ENCODE peak calls at places on chromosomes 12 and 14, in five cellular contexts. W is uterus, F is colonic mucosa, P is lung, R is pancreas. A is an unnamed sample. For H3K4me1, the result is how much of the 10 kb centered on the place peaks cover.

GRCh38 chr12:124130717-124131670 is 158.0 kb downstream of the ZNF664 start:
- DNase-seq in W (no peak), P (no peak), F (peak), R (no peak), A (no peak)

GRCh38 chr12:1162083-1162760 is 171.2 kb downstream of the ERC1 start:
- DNase-seq in W (no peak), R (no peak), P (no peak), F (no peak), A (no peak)

GRCh38 chr12:97148941-97149559 is 242.0 kb downstream of the NEDD1 start:
- DNase-seq in F (peak), P (peak), R (peak), W (no peak), A (peak)

GRCh38 chr12:99427104-99427503 is 220.4 kb upstream of the GARIN6 start:
- DNase-seq in P (no peak), F (no peak), W (no peak), R (no peak), A (no peak)

GRCh38 chr14:68397827-68398226 is 395.0 kb downstream of the ZFP36L1 start:
- DNase-seq in P (no peak), F (no peak), W (peak), R (no peak), A (no peak)

GRCh38 chr12:9851050-9851449 is 18.1 kb downstream of the CLEC2B start:
- DNase-seq in W (no peak), F (no peak), P (no peak), R (no peak), A (no peak)

GRCh38 chr14:29548948-29549370 is 378.7 kb downstream of the PRKD1 start:
- DNase-seq in F (no peak), P (no peak), W (no peak), R (no peak), A (no peak)

GRCh38 chr14:60724080-60724618 is at the start of gene SIX4:
- DNase-seq in W (peak), R (peak), F (peak), P (peak), A (peak)

GRCh38 chr12:120678572-120678971 is 8.4 kb upstream of the MLEC start:
- DNase-seq in F (no peak), W (no peak), P (no peak), R (no peak), A (no peak)

GRCh38 chr12:78584695-78585094 is 279.9 kb upstream of the SYT1 start:
- DNase-seq in R (no peak), W (no peak), P (no peak), F (no peak), A (no peak)

GRCh38 chr14:74144789-74145188 is 60.0 kb downstream of the LIN52 start:
- DNase-seq in R (no peak), P (no peak), W (no peak), F (no peak), A (no peak)

GRCh38 chr14:64447890-64448667 is 17.2 kb upstream of the AKAP5 start:
- DNase-seq in F (no peak), P (no peak), R (no peak), W (no peak), A (no peak)

GRCh38 chr12:132014915-132015280 is 65.2 kb downstream of the EP400 start:
- DNase-seq in F (no peak), P (no peak), R (no peak), W (no peak), A (no peak)

GRCh38 chr14:80792756-80793155 is 148.8 kb downstream of the CEP128 start:
- DNase-seq in W (no peak), F (no peak), R (no peak), P (no peak), A (no peak)

GRCh38 chr12:85866929-85867776 is 6.9 kb upstream of the NTS start:
- DNase-seq in R (no peak), W (peak), P (peak), F (peak), A (no peak)

GRCh38 chr12:131892711-131893604 is 1.5 kb upstream of the ULK1 start:
- DNase-seq in F (no peak), P (no peak), R (no peak), W (no peak), A (peak)

GRCh38 chr12:80792861-80793260 is 76.1 kb downstream of the MYF5 start:
- DNase-seq in W (no peak), F (no peak), R (no peak), P (no peak), A (no peak)

DNA sequence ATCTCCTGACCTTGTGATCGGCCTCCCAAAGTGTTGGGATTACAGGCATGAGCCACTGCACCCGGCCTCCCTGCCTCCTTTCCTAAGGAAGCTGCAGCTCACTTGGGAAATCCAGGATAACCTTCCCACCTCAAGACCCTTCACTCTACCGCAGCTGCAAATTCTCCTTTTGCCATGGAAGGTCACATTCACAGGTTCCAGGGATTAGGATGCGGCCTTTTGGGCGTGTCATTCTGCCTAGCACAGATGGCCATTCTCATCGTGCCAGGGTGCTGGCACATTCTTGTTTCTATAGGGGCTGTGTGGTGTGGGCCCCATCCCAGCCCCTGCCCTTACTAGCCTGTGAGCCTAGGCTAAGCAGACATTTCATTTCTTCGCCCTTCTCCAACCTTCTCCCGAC is 219.9 kb downstream of the CHST11 start:
- DNase-seq in W (no peak), P (no peak), F (no peak), R (no peak), A (no peak)
- H3K4me1 ChIP-seq in W (under half), P (under half), F (under half), R (under half), A (under half)

GRCh38 chr12:67268896-67269631 is at the start of gene CAND1:
- DNase-seq in R (peak), F (peak), W (peak), P (peak), A (peak)
- TF ChIP-seq CTCF in R (no peak), F (no peak), W (peak), P (no peak), A (no peak)

DNA sequence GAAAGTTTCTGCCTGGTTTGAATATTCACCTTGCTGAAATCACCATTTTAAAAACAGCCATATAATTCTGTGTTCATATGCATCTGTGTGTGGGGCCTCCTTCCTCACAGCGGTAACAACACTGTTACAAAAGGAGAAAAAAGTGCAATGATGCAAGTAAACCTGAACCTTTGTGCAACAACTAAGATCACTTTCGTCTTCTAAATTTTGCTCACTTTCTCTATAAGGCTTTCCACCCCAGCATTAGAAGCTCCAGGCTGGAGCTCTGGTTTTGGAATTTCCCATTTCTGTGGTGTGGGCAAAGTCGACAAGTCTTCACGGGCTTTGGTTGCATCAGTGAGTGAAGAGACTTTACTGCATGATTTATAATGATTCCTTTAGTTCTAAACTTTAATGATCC is 18.4 kb downstream of the FGD6 start:
- DNase-seq in P (no peak), F (no peak), W (no peak), R (no peak), A (no peak)
- H3K27ac ChIP-seq in P (no peak), F (no peak), W (no peak), R (no peak), A (no peak)

GRCh38 chr12:46365951-46366379 is 6.6 kb downstream of the SLC38A2 start:
- DNase-seq in W (no peak), P (no peak), R (no peak), F (no peak), A (no peak)
- H3K4me1 ChIP-seq in W (under half), P (under half), R (half or more), F (under half), A (under half)

GRCh38 chr14:103607039-103607668 is 21.9 kb upstream of the KLC1 start:
- DNase-seq in F (peak), R (no peak), W (peak), P (peak), A (peak)
- TF ChIP-seq CTCF in F (no peak), R (no peak), W (peak), P (peak), A (no peak)

GRCh38 chr12:56900583-56900982 is 33.6 kb downstream of the SDR9C7 start:
- DNase-seq in P (no peak), F (no peak), W (no peak), R (no peak), A (no peak)
- H3K27ac ChIP-seq in P (no peak), F (no peak), W (no peak), R (no peak), A (no peak)

DNA sequence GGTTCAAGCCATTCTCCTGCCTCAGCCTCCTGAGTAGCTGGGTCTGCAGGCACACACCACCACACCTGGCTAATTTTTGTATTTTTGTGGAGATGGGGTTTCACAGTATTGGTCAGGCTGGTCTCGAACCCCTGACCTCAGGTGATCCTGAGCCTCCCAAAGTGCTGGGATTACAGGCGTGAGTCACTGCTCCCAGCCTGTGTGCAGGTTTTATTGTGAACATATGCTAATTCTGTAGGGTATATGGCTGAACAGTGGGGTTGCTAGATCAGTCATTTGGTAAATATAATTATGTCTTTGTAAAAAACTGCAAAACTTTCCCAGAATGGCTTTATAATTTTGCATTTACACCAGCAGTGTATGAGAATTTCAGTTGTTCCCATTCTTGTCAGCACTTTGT is 85.9 kb downstream of the RCOR1 start:
- DNase-seq in F (no peak), W (no peak), P (no peak), R (no peak), A (no peak)
- H3K4me1 ChIP-seq in F (under half), W (under half), P (under half), R (under half), A (under half)

GRCh38 chr12:57127101-57127709 is 1.1 kb upstream of the LRP1 start:
- DNase-seq in P (peak), W (peak), F (peak), R (peak), A (peak)
- TF ChIP-seq CTCF in P (peak), W (peak), F (peak), R (no peak), A (no peak)

DNA sequence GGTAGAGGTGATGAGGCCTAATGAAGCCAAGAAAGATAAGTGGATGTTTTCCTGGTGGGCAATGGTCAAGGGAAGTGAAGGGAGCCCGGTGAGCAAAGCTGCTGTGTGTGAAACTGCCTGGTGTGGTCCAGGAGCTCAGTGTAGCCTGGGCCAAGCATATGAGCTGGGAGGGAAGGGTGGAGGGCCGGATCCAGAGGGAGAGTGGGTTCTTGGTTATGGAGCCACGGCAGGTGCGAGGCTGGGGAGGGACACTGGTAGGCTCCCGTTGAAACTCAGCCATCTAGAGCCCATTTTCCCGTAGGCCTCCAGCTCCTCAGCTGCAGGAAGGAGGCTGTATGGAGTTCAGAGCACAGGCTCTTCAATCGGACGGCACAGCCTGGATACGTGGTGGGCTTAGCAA is 10.2 kb upstream of the CLMN start:
- DNase-seq in W (no peak), F (no peak), R (no peak), P (no peak), A (no peak)
- H3K27ac ChIP-seq in W (no peak), F (no peak), R (no peak), P (no peak), A (no peak)